ENCODE peak calls at places on chromosome X, in seven cellular contexts. G is GM04504; R is amygdala; C is HFF-Myc; Q is activated effector memory CD4-positive, alpha-beta T cell treated with Interleukin-2 at 50 U/mL for 16 hours; F is activated T-cell treated with anti-CD3 and anti-CD28 coated beads for 4 hours; X is left cardiac atrium. T is an unnamed sample.

GRCh38 chrX:119194631-119195030 is 41.5 kb upstream of the PGRMC1 start:
- DNase-seq in G (no peak), R (no peak), C (no peak), Q (no peak), F (no peak), X (no peak), T (no peak)

GRCh38 chrX:113892401-113892800 is 691.5 kb upstream of the HTR2C start:
- DNase-seq in G (no peak), R (no peak), C (no peak), Q (no peak), F (no peak), X (no peak), T (no peak)

GRCh38 chrX:123976671-123977316 is 15.3 kb downstream of the STAG2 start:
- DNase-seq in G (no peak), R (no peak), C (no peak), Q (no peak), F (no peak), X (no peak), T (no peak)

GRCh38 chrX:8832582-8833378 is 31.6 kb upstream of the FAM9A start:
- DNase-seq in G (no peak), R (no peak), C (no peak), Q (no peak), F (no peak), X (no peak), T (no peak)

GRCh38 chrX:30577362-30577961 is at the start of gene TASL:
- DNase-seq in G (no peak), R (no peak), C (no peak), Q (no peak), F (no peak), X (no peak), T (no peak)

GRCh38 chrX:64204701-64205440 is 637 bp downstream of the AMER1 start:
- DNase-seq in G (no peak), R (peak), C (no peak), Q (no peak), F (no peak), X (peak), T (peak)

GRCh38 chrX:71563921-71564320 is 14.3 kb upstream of the GCNA start:
- DNase-seq in G (no peak), R (no peak), C (no peak), Q (no peak), F (no peak), X (no peak), T (no peak)

GRCh38 chrX:42664706-42665105 is 113.3 kb downstream of the PPP1R2C start:
- DNase-seq in G (no peak), R (no peak), C (no peak), Q (no peak), F (no peak), X (no peak), T (no peak)

GRCh38 chrX:128728943-128729342 is 676.7 kb upstream of the ACTRT1 start:
- DNase-seq in G (no peak), R (no peak), C (no peak), Q (no peak), F (no peak), X (no peak), T (no peak)

GRCh38 chrX:154366666-154367055 is 7.8 kb downstream of the FLNA start:
- DNase-seq in G (no peak), R (no peak), C (no peak), Q (no peak), F (no peak), X (no peak), T (no peak)

GRCh38 chrX:130606415-130606814 is 204.6 kb downstream of the RBMX2 start:
- DNase-seq in G (no peak), R (no peak), C (no peak), Q (no peak), F (no peak), X (no peak), T (no peak)

GRCh38 chrX:16771483-16772398 is 14.5 kb upstream of the TXLNG start:
- DNase-seq in G (no peak), R (no peak), C (peak), Q (no peak), F (no peak), X (no peak), T (no peak)

GRCh38 chrX:13750204-13750603 is 15.7 kb downstream of the OFD1 start:
- DNase-seq in G (peak), R (no peak), C (no peak), Q (no peak), F (no peak), X (no peak), T (peak)